ENCODE peak calls at places on chromosomes 13 and 19, in seven cellular contexts. P is SK-N-SH, A is H1, Y is K562, G is GM12878, K is T47D, J is HCT116. F is an unnamed sample.

GRCh38 chr19:13020002-13020414 is 24.7 kb downstream of the NFIX start:
- DNase-seq in G (no peak), K (no peak), A (peak), Y (no peak), P (no peak), J (no peak), F (no peak)

GRCh38 chr13:27273658-27274425 is 3.2 kb downstream of the RASL11A start:
- DNase-seq in K (no peak), G (no peak), P (no peak), J (no peak), A (no peak), Y (no peak), F (no peak)

GRCh38 chr13:110894086-110894485 is 20.8 kb downstream of the ANKRD10 start:
- DNase-seq in G (no peak), K (peak), P (no peak), J (no peak), A (no peak), Y (no peak), F (no peak)

GRCh38 chr13:48232420-48233096 is 448 bp upstream of the ITM2B start:
- DNase-seq in G (no peak), A (no peak), P (no peak), J (no peak), K (peak), Y (no peak), F (peak)

GRCh38 chr13:111577956-111578595 is 257.6 kb downstream of the TEX29 start:
- DNase-seq in Y (no peak), J (no peak), A (no peak), K (no peak), P (no peak), G (no peak), F (no peak)

GRCh38 chr13:91097269-91097668 is 250.2 kb upstream of the MIR17HG start:
- DNase-seq in P (no peak), J (no peak), G (no peak), Y (no peak), A (no peak), K (no peak), F (no peak)

GRCh38 chr19:51948979-51949378 is 21.7 kb downstream of the ZNF613 start:
- DNase-seq in J (no peak), G (no peak), P (peak), Y (peak), K (no peak), A (no peak), F (no peak)

GRCh38 chr13:67200605-67201004 is 29.5 kb downstream of the PCDH9 start:
- DNase-seq in J (no peak), A (no peak), Y (no peak), K (no peak), P (peak), G (no peak), F (no peak)

GRCh38 chr19:35039881-35040456 is 1.6 kb upstream of the HPN start:
- DNase-seq in G (no peak), J (no peak), Y (no peak), A (no peak), K (no peak), P (no peak), F (peak)

GRCh38 chr13:59510377-59510776 is 653.4 kb downstream of the DIAPH3 start:
- DNase-seq in A (no peak), K (no peak), P (no peak), Y (no peak), J (no peak), G (no peak), F (no peak)

GRCh38 chr19:22945560-22945959 is 57.4 kb downstream of the ZNF728 start:
- DNase-seq in A (no peak), K (peak), G (no peak), Y (no peak), P (no peak), J (peak), F (no peak)

GRCh38 chr19:11486661-11487503 is 6.0 kb upstream of the ELAVL3 start:
- DNase-seq in A (no peak), J (no peak), P (peak), G (no peak), K (no peak), Y (no peak), F (no peak)

GRCh38 chr19:58033741-58034475 is at the start of gene ZSCAN1:
- DNase-seq in A (peak), K (peak), Y (no peak), J (no peak), G (no peak), P (peak), F (no peak)

GRCh38 chr19:50349277-50350057 is 16.0 kb downstream of the NAPSA start:
- DNase-seq in K (no peak), J (no peak), G (no peak), Y (no peak), P (no peak), A (no peak), F (peak)

GRCh38 chr19:46602392-46603194 is 1.5 kb downstream of the CALM3 start:
- DNase-seq in J (no peak), G (no peak), A (no peak), K (no peak), P (peak), Y (no peak), F (no peak)

GRCh38 chr13:110346661-110347067 is 39.6 kb downstream of the COL4A2 start:
- DNase-seq in A (no peak), G (no peak), J (peak), P (no peak), K (no peak), Y (no peak), F (no peak)

GRCh38 chr13:76116931-76117330 is 480.8 kb downstream of the LMO7 start:
- DNase-seq in J (no peak), Y (no peak), A (no peak), K (no peak), P (no peak), G (no peak), F (no peak)

GRCh38 chr19:39941615-39942507 is 7.4 kb upstream of the FCGBP start:
- DNase-seq in Y (no peak), P (no peak), G (peak), A (no peak), J (no peak), K (no peak), F (no peak)

GRCh38 chr13:113429608-113429985 is 23.7 kb downstream of the ADPRHL1 start:
- DNase-seq in A (no peak), P (no peak), Y (no peak), G (no peak), J (no peak), K (no peak), F (no peak)

GRCh38 chr19:28985201-28985600 is 227.8 kb downstream of the UQCRFS1 start:
- DNase-seq in A (no peak), Y (no peak), G (no peak), J (no peak), K (no peak), P (no peak), F (no peak)

GRCh38 chr19:384801-385169 is 24.2 kb downstream of the C2CD4C start:
- DNase-seq in P (no peak), J (no peak), Y (no peak), A (no peak), G (no peak), K (no peak), F (no peak)

GRCh38 chr13:96991072-96991471 is 3.2 kb downstream of the OXGR1 start:
- DNase-seq in G (no peak), P (no peak), Y (no peak), J (no peak), A (no peak), K (no peak), F (no peak)

GRCh38 chr13:110506396-110506795 is 55.1 kb downstream of the RAB20 start:
- DNase-seq in G (no peak), P (no peak), A (no peak), J (no peak), Y (peak), K (no peak), F (no peak)

GRCh38 chr19:49560358-49560900 is 19.9 kb downstream of the NOSIP start:
- DNase-seq in P (no peak), G (no peak), K (no peak), J (no peak), Y (peak), A (no peak), F (no peak)

GRCh38 chr19:41795031-41795461 is 1.3 kb upstream of the CEACAM3 start:
- DNase-seq in Y (peak), P (peak), G (peak), K (peak), A (peak), J (peak), F (peak)

GRCh38 chr13:68257111-68257842 is 1027.1 kb upstream of the PCDH9 start:
- DNase-seq in Y (no peak), A (no peak), P (no peak), J (no peak), K (no peak), G (no peak), F (no peak)

GRCh38 chr13:33908111-33908510 is 90.2 kb downstream of the RFC3 start:
- DNase-seq in J (no peak), P (no peak), G (no peak), K (no peak), A (no peak), Y (no peak), F (no peak)

GRCh38 chr19:996051-996838 is 4.0 kb upstream of the GRIN3B start:
- DNase-seq in A (no peak), K (no peak), Y (peak), J (no peak), P (peak), G (no peak), F (no peak)

GRCh38 chr13:110528911-110529310 is 32.6 kb downstream of the RAB20 start:
- DNase-seq in J (no peak), G (no peak), K (no peak), A (no peak), P (no peak), Y (no peak), F (no peak)

GRCh38 chr13:66461021-66461420 is 769.1 kb downstream of the PCDH9 start:
- DNase-seq in G (no peak), J (no peak), A (no peak), K (no peak), Y (no peak), P (no peak), F (no peak)

GRCh38 chr13:19658192-19658591 is 24.7 kb downstream of the MPHOSPH8 start:
- DNase-seq in A (no peak), P (peak), J (no peak), Y (no peak), K (no peak), G (no peak), F (no peak)

GRCh38 chr13:32897296-32897695 is 118.9 kb upstream of the KL start:
- DNase-seq in G (no peak), K (no peak), A (no peak), Y (no peak), J (no peak), P (no peak), F (no peak)
- TF ChIP-seq JUND in G (no peak), K (no peak), A (no peak), Y (no peak), J (no peak), P (no peak), F (no peak)

DNA sequence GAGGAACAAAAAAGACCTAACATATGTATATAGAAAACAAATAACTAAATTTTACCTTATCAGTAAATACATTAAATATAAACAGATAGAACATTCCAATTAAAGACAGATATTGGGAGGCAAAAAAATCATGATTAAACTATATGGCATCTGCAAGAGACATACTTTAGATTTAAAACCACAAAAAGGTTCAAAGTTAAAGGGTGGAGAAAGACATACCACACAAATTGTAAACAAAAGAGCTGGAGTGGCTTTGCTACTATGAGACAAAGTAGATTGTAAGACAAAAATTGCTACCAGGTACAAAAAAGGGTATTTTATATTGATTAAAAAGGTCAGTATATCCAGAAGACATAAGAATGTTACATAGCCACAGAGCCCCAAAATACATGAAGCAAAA is 200.1 kb downstream of the KCNRG start:
- DNase-seq in P (no peak), A (no peak), Y (no peak), G (no peak), K (no peak), J (no peak), F (peak)
- TF ChIP-seq JUND in P (no peak), A (no peak), Y (no peak), G (no peak), K (no peak), J (no peak), F (no peak)

GRCh38 chr19:2736550-2737190 is 3.1 kb downstream of the SLC39A3 start:
- DNase-seq in K (no peak), P (no peak), A (no peak), Y (no peak), G (no peak), J (no peak), F (no peak)
- TF ChIP-seq JUND in K (no peak), P (no peak), A (no peak), Y (no peak), G (no peak), J (no peak), F (no peak)

DNA sequence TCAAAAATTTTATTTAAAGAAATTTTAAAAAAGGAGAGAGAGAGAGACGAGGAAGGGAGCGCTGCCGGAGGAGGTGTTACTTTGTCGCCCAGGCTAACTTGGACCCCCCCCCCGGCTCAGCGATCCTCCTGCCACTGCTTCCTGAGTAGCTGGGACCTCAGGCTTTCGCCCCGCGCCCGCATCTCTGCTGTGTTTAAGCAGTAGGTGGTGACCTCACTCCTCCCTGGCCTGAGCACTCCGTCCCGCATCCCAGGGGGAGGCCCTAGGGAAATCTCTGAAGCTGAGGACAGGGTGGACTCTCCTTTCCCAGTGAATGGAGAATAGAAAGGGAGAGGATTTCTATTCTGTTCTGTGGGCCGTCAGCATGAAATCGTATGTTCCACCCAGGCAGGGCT is 481 bp upstream of the ZNF845 start:
- DNase-seq in P (peak), A (no peak), J (no peak), K (no peak), G (no peak), Y (no peak), F (no peak)
- TF ChIP-seq JUND in P (no peak), A (peak), J (no peak), K (no peak), G (no peak), Y (no peak), F (no peak)

DNA sequence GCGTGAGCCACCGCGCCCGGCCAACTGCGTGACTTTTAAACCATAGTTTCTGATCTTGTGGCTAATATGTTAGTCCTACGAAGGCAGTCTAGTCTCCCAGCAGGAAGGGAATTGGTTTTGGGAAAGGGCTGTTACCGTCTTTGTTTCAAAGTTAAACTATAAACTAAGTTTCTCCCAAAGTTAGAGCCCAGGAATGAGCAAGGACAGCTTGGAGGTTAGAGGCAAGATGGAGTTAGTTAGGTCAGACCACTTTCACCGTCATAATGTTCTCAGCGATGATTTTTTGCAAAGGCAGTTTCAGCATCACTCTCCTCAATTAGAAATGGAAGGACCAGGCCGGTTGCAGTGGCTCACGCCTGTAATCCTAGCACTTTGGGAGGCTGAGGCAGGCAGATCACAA is 17.7 kb upstream of the ADGRE2 start:
- DNase-seq in J (no peak), K (no peak), P (no peak), G (no peak), Y (no peak), A (no peak), F (no peak)
- TF ChIP-seq JUND in J (no peak), K (no peak), P (no peak), G (no peak), Y (no peak), A (no peak), F (no peak)

GRCh38 chr19:4730740-4731171 is 7.1 kb upstream of the DPP9 start:
- DNase-seq in J (peak), A (no peak), K (peak), G (no peak), P (peak), Y (peak), F (no peak)
- TF ChIP-seq JUND in J (no peak), A (peak), K (no peak), G (no peak), P (no peak), Y (peak), F (no peak)

GRCh38 chr13:101529419-101529818 is 76.9 kb downstream of the ITGBL1 start:
- DNase-seq in A (no peak), K (no peak), Y (no peak), P (no peak), G (no peak), J (no peak), F (no peak)

GRCh38 chr13:101536079-101536478 is 83.6 kb downstream of the ITGBL1 start:
- DNase-seq in A (no peak), K (no peak), G (no peak), J (no peak), Y (no peak), P (no peak), F (no peak)

GRCh38 chr13:101527130-101527529 is 74.7 kb downstream of the ITGBL1 start:
- DNase-seq in P (no peak), J (no peak), A (no peak), K (no peak), G (no peak), Y (no peak), F (no peak)

GRCh38 chr13:101535192-101535746 is 82.8 kb downstream of the ITGBL1 start:
- DNase-seq in G (no peak), Y (no peak), K (no peak), J (no peak), A (no peak), P (no peak), F (no peak)

GRCh38 chr13:101530293-101530692 is 77.8 kb downstream of the ITGBL1 start:
- DNase-seq in Y (no peak), K (no peak), G (no peak), A (no peak), P (no peak), J (no peak), F (no peak)
- TF ChIP-seq JUND in Y (no peak), K (no peak), G (no peak), A (no peak), P (no peak), J (no peak), F (no peak)

F was measured in HepG2.